ENCODE peak calls at places on chromosomes 4 and X, in ten cellular contexts. N, Q, L, G, I, X, T, U, B and O are unnamed samples.

GRCh38 chrX:12702509-12703091 is 88.6 kb upstream of the PRPS2 start:
- DNase-seq in Q (no peak), U (no peak), G (peak), B (no peak), T (peak), X (no peak), I (no peak), N (no peak), L (no peak), O (no peak)

GRCh38 chr4:30256105-30256828 is 463.9 kb upstream of the PCDH7 start:
- DNase-seq in I (no peak), N (no peak), Q (no peak), U (no peak), G (no peak), T (no peak), B (no peak), L (no peak), X (no peak), O (no peak)

GRCh38 chrX:49272426-49272825 is 2.8 kb downstream of the PPP1R3F start:
- DNase-seq in T (peak), G (no peak), L (no peak), X (no peak), N (no peak), Q (no peak), B (no peak), U (no peak), I (no peak), O (no peak)

GRCh38 chr4:153530284-153530995 is 64.3 kb downstream of the TMEM131L start:
- DNase-seq in B (no peak), U (no peak), T (peak), L (no peak), Q (no peak), N (no peak), G (no peak), X (no peak), I (no peak), O (no peak)

GRCh38 chr4:183996868-183997267 is 91.8 kb downstream of the STOX2 start:
- DNase-seq in L (no peak), G (peak), U (no peak), B (no peak), N (no peak), X (no peak), I (no peak), Q (no peak), T (no peak), O (no peak)

GRCh38 chr4:89781321-89781720 is 55.6 kb downstream of the SNCA start:
- DNase-seq in X (no peak), B (no peak), Q (no peak), N (no peak), T (no peak), U (no peak), L (no peak), I (no peak), G (no peak), O (no peak)

GRCh38 chrX:7965436-7965835 is 38.2 kb upstream of the PNPLA4 start:
- DNase-seq in Q (no peak), B (no peak), X (no peak), U (no peak), L (no peak), T (no peak), N (no peak), G (no peak), I (no peak), O (no peak)

GRCh38 chr4:74618659-74619058 is 173.7 kb downstream of the AREG start:
- DNase-seq in T (no peak), I (no peak), G (peak), B (no peak), Q (no peak), N (no peak), U (no peak), X (no peak), L (no peak), O (no peak)

GRCh38 chrX:79366888-79367749 is at the start of gene ITM2A:
- DNase-seq in X (peak), Q (peak), U (peak), T (peak), I (peak), N (no peak), L (peak), B (peak), G (peak), O (no peak)

GRCh38 chr4:108029321-108029720 is 39.6 kb downstream of the HADH start:
- DNase-seq in N (no peak), X (peak), B (no peak), G (no peak), Q (no peak), I (no peak), L (no peak), U (no peak), T (peak), O (no peak)

GRCh38 chr4:93710847-93711430 is 117.6 kb upstream of the ATOH1 start:
- DNase-seq in I (no peak), G (no peak), L (no peak), B (no peak), Q (no peak), T (no peak), U (no peak), X (no peak), N (no peak), O (no peak)

GRCh38 chrX:989959-990510 is 222.4 kb downstream of the CRLF2 start:
- DNase-seq in X (no peak), G (peak), B (no peak), Q (peak), L (no peak), N (peak), U (peak), I (peak), T (peak), O (no peak)

GRCh38 chrX:76366972-76367371 is 60.5 kb upstream of the MAGEE1 start:
- DNase-seq in B (no peak), L (no peak), Q (no peak), N (no peak), X (no peak), U (no peak), T (no peak), I (no peak), G (no peak), O (no peak)

GRCh38 chr4:52788806-52789205 is 37.6 kb upstream of the ERVMER34-1 start:
- DNase-seq in I (no peak), Q (no peak), N (no peak), G (no peak), T (no peak), X (no peak), L (no peak), B (no peak), U (no peak), O (no peak)

GRCh38 chrX:10017866-10018265 is 50.7 kb downstream of the CLDN34 start:
- DNase-seq in N (no peak), I (no peak), L (no peak), G (peak), X (no peak), B (no peak), T (no peak), Q (no peak), U (no peak), O (no peak)

GRCh38 chr4:54268151-54268550 is 39.1 kb downstream of the PDGFRA start:
- DNase-seq in N (peak), G (no peak), Q (no peak), I (no peak), X (no peak), T (no peak), U (no peak), B (no peak), L (no peak), O (no peak)

GRCh38 chrX:123738378-123738955 is 5.6 kb upstream of the THOC2 start:
- DNase-seq in U (no peak), L (no peak), T (no peak), I (no peak), B (no peak), Q (no peak), G (no peak), X (no peak), N (no peak), O (no peak)

GRCh38 chr4:101527186-101527585 is 179.9 kb upstream of the PPP3CA start:
- DNase-seq in G (no peak), T (peak), I (no peak), N (no peak), X (peak), B (no peak), L (no peak), U (no peak), Q (no peak), O (no peak)

GRCh38 chrX:71181558-71181909 is 36.9 kb downstream of the NLGN3 start:
- DNase-seq in Q (no peak), L (peak), I (no peak), G (no peak), T (peak), U (no peak), N (no peak), X (peak), B (no peak), O (no peak)

GRCh38 chr4:169335331-169335730 is 64.6 kb upstream of the SH3RF1 start:
- DNase-seq in X (no peak), U (no peak), Q (no peak), T (no peak), I (no peak), N (no peak), G (peak), B (no peak), L (no peak), O (no peak)

GRCh38 chr4:84232311-84233095 is 266.6 kb downstream of the NKX6-1 start:
- DNase-seq in I (no peak), N (no peak), Q (no peak), G (no peak), U (no peak), B (no peak), X (no peak), T (no peak), L (no peak), O (no peak)

GRCh38 chr4:165208741-165209388 is 1.5 kb downstream of the KLHL2 start:
- DNase-seq in L (no peak), I (no peak), G (peak), U (no peak), B (no peak), T (peak), X (no peak), N (no peak), Q (no peak), O (no peak)

GRCh38 chr4:169985881-169986280 is 40.3 kb downstream of the MFAP3L start:
- DNase-seq in L (no peak), X (no peak), Q (no peak), G (no peak), I (no peak), N (no peak), T (no peak), B (no peak), U (no peak), O (no peak)

GRCh38 chrX:93673869-93674271 is at the start of gene FAM133A:
- DNase-seq in I (no peak), X (no peak), L (no peak), U (no peak), B (no peak), T (no peak), G (peak), N (no peak), Q (no peak), O (no peak)

GRCh38 chr4:88159137-88159725 is 792 bp upstream of the ABCG2 start:
- DNase-seq in L (no peak), B (no peak), G (peak), X (no peak), T (peak), I (peak), U (no peak), Q (no peak), N (no peak), O (no peak)

GRCh38 chr4:25580633-25581467 is 74.8 kb upstream of the SLC34A2 start:
- DNase-seq in G (no peak), T (no peak), I (no peak), N (no peak), B (no peak), X (no peak), L (no peak), Q (no peak), U (no peak), O (no peak)

GRCh38 chr4:13322681-13323101 is 161.4 kb downstream of the RAB28 start:
- DNase-seq in U (no peak), G (peak), T (no peak), I (no peak), L (no peak), N (peak), X (no peak), Q (no peak), B (no peak), O (no peak)

GRCh38 chrX:13254076-13254785 is 65.6 kb downstream of the ATXN3L start:
- DNase-seq in T (peak), L (no peak), B (no peak), I (no peak), G (peak), Q (no peak), X (no peak), N (no peak), U (no peak), O (no peak)

GRCh38 chrX:19190902-19191301 is 68.6 kb upstream of the ADGRG2 start:
- DNase-seq in N (no peak), G (no peak), B (no peak), U (no peak), T (no peak), Q (no peak), L (no peak), I (no peak), X (no peak), O (no peak)

GRCh38 chrX:19198448-19198847 is 76.2 kb upstream of the ADGRG2 start:
- DNase-seq in G (no peak), U (no peak), L (no peak), B (no peak), Q (no peak), X (no peak), T (no peak), I (no peak), N (no peak), O (no peak)

GRCh38 chrX:19193584-19193983 is 71.3 kb upstream of the ADGRG2 start:
- DNase-seq in X (no peak), Q (no peak), T (no peak), B (no peak), L (no peak), I (no peak), N (no peak), G (no peak), U (no peak), O (no peak)

GRCh38 chrX:19195243-19195610 is 73.0 kb upstream of the ADGRG2 start:
- DNase-seq in X (no peak), Q (no peak), G (no peak), B (no peak), T (no peak), N (no peak), L (no peak), U (no peak), I (no peak), O (no peak)

GRCh38 chrX:19194285-19195242 is 72.3 kb upstream of the ADGRG2 start:
- DNase-seq in B (no peak), N (no peak), G (no peak), X (no peak), L (no peak), U (no peak), T (peak), Q (no peak), I (no peak), O (no peak)
- TF ChIP-seq CTCF in B (no peak), N (no peak), G (no peak), X (no peak), L (no peak), U (no peak), T (no peak), Q (no peak), I (no peak), O (no peak)

DNA sequence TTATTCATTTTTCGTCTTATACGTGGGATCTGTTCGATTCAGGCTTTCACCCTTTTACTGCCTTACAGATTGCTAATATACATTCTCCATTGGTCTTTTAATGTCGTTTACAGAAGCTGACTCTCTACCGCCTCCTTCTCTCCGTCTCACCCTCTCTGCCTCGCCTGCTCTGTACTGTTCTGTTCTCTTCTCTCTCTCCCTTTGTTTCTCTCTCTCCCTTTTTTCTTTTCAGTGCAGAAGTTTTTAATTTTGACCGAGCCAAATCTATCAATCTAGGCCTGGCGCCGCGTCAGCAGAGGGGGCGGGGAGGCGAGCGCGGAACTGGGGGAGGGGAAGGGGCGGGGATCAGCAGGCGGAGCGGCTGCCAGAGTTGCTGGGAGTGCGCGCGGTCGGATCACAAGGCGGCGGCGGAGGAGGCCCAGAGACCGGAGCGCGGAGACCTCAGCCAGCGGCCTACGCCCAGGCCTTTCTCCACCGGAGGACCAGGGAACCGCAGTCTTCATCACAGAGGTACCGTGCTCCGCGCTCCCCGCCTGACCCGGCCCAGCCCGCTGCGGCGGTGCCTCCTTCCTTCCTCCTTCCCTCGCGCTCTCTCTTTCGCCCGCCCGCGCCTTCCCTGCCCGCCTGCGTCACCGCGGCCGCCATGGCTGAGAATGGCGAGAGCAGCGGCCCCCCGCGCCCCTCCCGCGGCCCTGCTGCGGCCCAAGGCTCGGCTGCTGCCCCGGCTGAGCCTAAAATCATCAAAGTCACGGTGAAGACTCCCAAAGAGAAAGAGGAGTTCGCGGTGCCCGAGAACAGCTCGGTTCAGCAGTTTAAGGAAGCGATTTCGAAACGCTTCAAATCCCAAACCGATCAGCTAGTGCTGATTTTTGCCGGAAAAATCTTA is at the start of gene UBQLN2:
- DNase-seq in G (peak), X (peak), Q (peak), B (peak), N (peak), L (peak), U (peak), I (peak), T (peak), O (peak)
- TF ChIP-seq CTCF in G (peak), X (no peak), Q (no peak), B (no peak), N (peak), L (no peak), U (no peak), I (peak), T (no peak), O (peak)

GRCh38 chrX:130082244-130083106 is 27.8 kb downstream of the ELF4 start:
- DNase-seq in T (peak), X (peak), I (peak), U (peak), N (no peak), Q (peak), B (peak), L (peak), G (peak), O (no peak)
- TF ChIP-seq CTCF in T (peak), X (peak), I (peak), U (peak), N (no peak), Q (peak), B (peak), L (no peak), G (no peak), O (no peak)

DNA sequence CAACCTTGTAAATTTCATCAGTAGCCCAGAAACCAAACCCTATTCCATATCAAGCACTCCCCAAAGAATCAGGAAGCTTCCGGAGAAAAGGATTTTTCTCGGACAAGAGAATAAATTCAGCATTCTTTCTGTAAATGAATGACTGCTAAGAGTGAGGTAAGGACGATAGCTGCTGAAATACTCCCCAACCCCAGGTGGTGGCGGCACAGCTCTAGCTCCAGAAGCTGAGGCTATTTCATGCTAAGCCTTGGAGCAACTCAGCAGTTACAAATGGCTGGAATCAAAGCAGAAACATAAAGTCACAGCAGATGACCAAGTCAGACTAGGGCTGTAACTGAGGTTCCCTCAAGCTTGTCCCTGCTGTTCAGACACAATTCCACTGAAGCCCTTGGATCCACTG is 13.9 kb upstream of the PCDH19 start:
- DNase-seq in T (no peak), G (no peak), I (no peak), U (no peak), Q (no peak), X (no peak), L (no peak), N (no peak), B (no peak), O (no peak)
- TF ChIP-seq CTCF in T (no peak), G (peak), I (no peak), U (no peak), Q (no peak), X (no peak), L (no peak), N (no peak), B (no peak), O (peak)

GRCh38 chrX:24954732-24955131 is 61.0 kb downstream of the ARX start:
- DNase-seq in G (no peak), N (no peak), L (no peak), B (no peak), I (no peak), T (no peak), X (no peak), U (no peak), Q (no peak), O (no peak)
- TF ChIP-seq CTCF in G (no peak), N (no peak), L (no peak), B (no peak), I (no peak), T (no peak), X (no peak), U (no peak), Q (no peak), O (no peak)

DNA sequence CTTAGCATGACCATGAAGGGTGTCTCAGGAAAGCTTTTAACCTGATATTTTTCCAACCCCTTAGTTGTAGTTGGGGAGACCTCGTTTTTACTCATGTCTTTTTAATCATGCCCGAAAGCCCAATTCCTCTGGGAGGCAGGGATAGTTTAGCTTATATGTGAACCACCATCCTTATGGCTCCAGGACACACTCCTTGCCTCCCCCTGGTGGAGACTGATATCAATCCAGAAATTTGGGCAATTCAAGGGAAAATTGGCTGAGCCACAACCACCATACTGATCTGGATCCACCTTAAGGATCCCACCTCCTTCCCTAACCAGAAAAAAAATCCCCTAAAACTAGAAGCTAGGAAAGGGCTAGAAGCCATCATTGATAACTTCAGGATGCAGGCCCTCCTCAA is 13.4 kb upstream of the COL25A1 start:
- DNase-seq in B (no peak), U (no peak), L (no peak), I (no peak), G (peak), X (no peak), T (no peak), Q (no peak), N (no peak), O (no peak)
- TF ChIP-seq CTCF in B (no peak), U (no peak), L (no peak), I (no peak), G (no peak), X (no peak), T (no peak), Q (no peak), N (peak), O (peak)

DNA sequence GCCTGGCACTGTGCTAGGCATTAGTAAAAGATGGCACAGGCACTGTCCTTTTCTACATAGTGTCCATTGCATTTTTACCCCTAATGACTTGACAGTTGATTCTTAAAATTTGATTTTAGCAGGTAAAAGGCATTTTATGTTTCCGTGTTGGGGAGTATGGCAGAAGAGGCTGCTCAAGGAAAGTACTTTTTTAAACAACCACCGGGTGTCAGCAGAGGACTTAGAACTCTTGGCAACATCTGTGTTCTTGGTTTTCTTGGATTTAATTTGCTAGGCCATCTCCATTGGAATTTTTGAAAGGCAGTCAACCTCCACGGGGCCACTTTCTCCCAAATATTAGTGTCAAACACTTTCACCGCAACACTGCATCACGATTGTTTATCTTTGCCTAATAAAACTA is 102.9 kb downstream of the TSPAN7 start:
- DNase-seq in B (no peak), N (peak), U (no peak), I (no peak), X (no peak), L (no peak), G (peak), T (peak), Q (no peak), O (no peak)
- TF ChIP-seq CTCF in B (peak), N (peak), U (peak), I (peak), X (no peak), L (no peak), G (peak), T (peak), Q (peak), O (peak)